ENCODE peak calls at places on chromosome 1, in nine cellular contexts. One of them, this sample, is unnamed.
A peak's percentile ranks its signal among the peaks of the same experiment; 100 is the strongest.

GRCh38 chr1:5874416-5875110 is 117.7 kb downstream of the NPHP4 start:
- DNase-seq in stimulated activated CD4-positive, alpha-beta T cell treated with anti-CD3 and anti-CD28 coated beads, TNF-alpha, amount 100 ng/mL, for 24 hours: no peak
- DNase-seq in HFF-Myc: no peak
- DNase-seq in suprapubic skin: no peak
- DNase-seq in central memory CD4-positive, alpha-beta T cell: no peak
- DNase-seq in AG09319: no peak
- DNase-seq in T-helper 2 cell: no peak
- DNase-seq in T-helper 9 cell: no peak
- DNase-seq in CD4-positive, alpha-beta memory T cell: no peak
- DNase-seq in this sample: no peak

GRCh38 chr1:226679853-226680516 is 59.1 kb downstream of the ITPKB start:
- DNase-seq in stimulated activated CD4-positive, alpha-beta T cell treated with anti-CD3 and anti-CD28 coated beads, TNF-alpha, amount 100 ng/mL, for 24 hours: peak; percentile 81
- DNase-seq in HFF-Myc: no peak
- DNase-seq in suprapubic skin: peak; percentile 94
- DNase-seq in central memory CD4-positive, alpha-beta T cell: peak; percentile 70
- DNase-seq in AG09319: no peak
- DNase-seq in T-helper 2 cell: peak; percentile 75
- DNase-seq in T-helper 9 cell: peak; percentile 76
- DNase-seq in CD4-positive, alpha-beta memory T cell: peak; percentile 70
- DNase-seq in this sample: no peak

GRCh38 chr1:39196244-39197215 is 8.0 kb upstream of the MACF1 start:
- DNase-seq in stimulated activated CD4-positive, alpha-beta T cell treated with anti-CD3 and anti-CD28 coated beads, TNF-alpha, amount 100 ng/mL, for 24 hours: peak; percentile 51
- DNase-seq in HFF-Myc: no peak
- DNase-seq in suprapubic skin: no peak
- DNase-seq in central memory CD4-positive, alpha-beta T cell: peak; percentile 83
- DNase-seq in AG09319: no peak
- DNase-seq in T-helper 2 cell: peak; percentile 65
- DNase-seq in T-helper 9 cell: peak; percentile 42
- DNase-seq in CD4-positive, alpha-beta memory T cell: peak; percentile 87
- DNase-seq in this sample: peak; percentile 40

GRCh38 chr1:226983998-226984364 is 43.9 kb downstream of the COQ8A start:
- DNase-seq in stimulated activated CD4-positive, alpha-beta T cell treated with anti-CD3 and anti-CD28 coated beads, TNF-alpha, amount 100 ng/mL, for 24 hours: no peak
- DNase-seq in HFF-Myc: no peak
- DNase-seq in suprapubic skin: no peak
- DNase-seq in central memory CD4-positive, alpha-beta T cell: no peak
- DNase-seq in AG09319: no peak
- DNase-seq in T-helper 2 cell: no peak
- DNase-seq in T-helper 9 cell: no peak
- DNase-seq in CD4-positive, alpha-beta memory T cell: no peak
- DNase-seq in this sample: no peak

GRCh38 chr1:193545171-193545570 is 358.8 kb upstream of the B3GALT2 start:
- DNase-seq in stimulated activated CD4-positive, alpha-beta T cell treated with anti-CD3 and anti-CD28 coated beads, TNF-alpha, amount 100 ng/mL, for 24 hours: no peak
- DNase-seq in HFF-Myc: no peak
- DNase-seq in suprapubic skin: no peak
- DNase-seq in central memory CD4-positive, alpha-beta T cell: no peak
- DNase-seq in AG09319: no peak
- DNase-seq in T-helper 2 cell: no peak
- DNase-seq in T-helper 9 cell: no peak
- DNase-seq in CD4-positive, alpha-beta memory T cell: no peak
- DNase-seq in this sample: no peak

GRCh38 chr1:8464377-8464776 is 146.5 kb downstream of the SLC45A1 start:
- DNase-seq in stimulated activated CD4-positive, alpha-beta T cell treated with anti-CD3 and anti-CD28 coated beads, TNF-alpha, amount 100 ng/mL, for 24 hours: no peak
- DNase-seq in HFF-Myc: no peak
- DNase-seq in suprapubic skin: no peak
- DNase-seq in central memory CD4-positive, alpha-beta T cell: no peak
- DNase-seq in AG09319: no peak
- DNase-seq in T-helper 2 cell: no peak
- DNase-seq in T-helper 9 cell: no peak
- DNase-seq in CD4-positive, alpha-beta memory T cell: no peak
- DNase-seq in this sample: no peak

GRCh38 chr1:107442545-107442944 is 301.7 kb downstream of the NTNG1 start:
- DNase-seq in stimulated activated CD4-positive, alpha-beta T cell treated with anti-CD3 and anti-CD28 coated beads, TNF-alpha, amount 100 ng/mL, for 24 hours: no peak
- DNase-seq in HFF-Myc: no peak
- DNase-seq in suprapubic skin: no peak
- DNase-seq in central memory CD4-positive, alpha-beta T cell: no peak
- DNase-seq in AG09319: no peak
- DNase-seq in T-helper 2 cell: no peak
- DNase-seq in T-helper 9 cell: no peak
- DNase-seq in CD4-positive, alpha-beta memory T cell: no peak
- DNase-seq in this sample: no peak

GRCh38 chr1:217402301-217402700 is 228.6 kb downstream of the GPATCH2 start:
- DNase-seq in stimulated activated CD4-positive, alpha-beta T cell treated with anti-CD3 and anti-CD28 coated beads, TNF-alpha, amount 100 ng/mL, for 24 hours: no peak
- DNase-seq in HFF-Myc: no peak
- DNase-seq in suprapubic skin: no peak
- DNase-seq in central memory CD4-positive, alpha-beta T cell: no peak
- DNase-seq in AG09319: no peak
- DNase-seq in T-helper 2 cell: no peak
- DNase-seq in T-helper 9 cell: no peak
- DNase-seq in CD4-positive, alpha-beta memory T cell: no peak
- DNase-seq in this sample: no peak

GRCh38 chr1:23664837-23665795 is 26.5 kb upstream of the RPL11 start:
- DNase-seq in stimulated activated CD4-positive, alpha-beta T cell treated with anti-CD3 and anti-CD28 coated beads, TNF-alpha, amount 100 ng/mL, for 24 hours: peak; percentile 17
- DNase-seq in HFF-Myc: no peak
- DNase-seq in suprapubic skin: no peak
- DNase-seq in central memory CD4-positive, alpha-beta T cell: no peak
- DNase-seq in AG09319: no peak
- DNase-seq in T-helper 2 cell: no peak
- DNase-seq in T-helper 9 cell: no peak
- DNase-seq in CD4-positive, alpha-beta memory T cell: peak; percentile 25
- DNase-seq in this sample: no peak

GRCh38 chr1:21911205-21912001 is 25.7 kb downstream of the HSPG2 start:
- DNase-seq in stimulated activated CD4-positive, alpha-beta T cell treated with anti-CD3 and anti-CD28 coated beads, TNF-alpha, amount 100 ng/mL, for 24 hours: no peak
- DNase-seq in HFF-Myc: no peak
- DNase-seq in suprapubic skin: no peak
- DNase-seq in central memory CD4-positive, alpha-beta T cell: no peak
- DNase-seq in AG09319: no peak
- DNase-seq in T-helper 2 cell: no peak
- DNase-seq in T-helper 9 cell: no peak
- DNase-seq in CD4-positive, alpha-beta memory T cell: no peak
- DNase-seq in this sample: no peak

GRCh38 chr1:78688701-78689100 is 39.1 kb downstream of the IFI44 start:
- DNase-seq in stimulated activated CD4-positive, alpha-beta T cell treated with anti-CD3 and anti-CD28 coated beads, TNF-alpha, amount 100 ng/mL, for 24 hours: no peak
- DNase-seq in HFF-Myc: no peak
- DNase-seq in suprapubic skin: no peak
- DNase-seq in central memory CD4-positive, alpha-beta T cell: no peak
- DNase-seq in AG09319: peak; percentile 24
- DNase-seq in T-helper 2 cell: no peak
- DNase-seq in T-helper 9 cell: no peak
- DNase-seq in CD4-positive, alpha-beta memory T cell: no peak
- DNase-seq in this sample: no peak

GRCh38 chr1:165501975-165502358 is 41.8 kb upstream of the LRRC52 start:
- DNase-seq in stimulated activated CD4-positive, alpha-beta T cell treated with anti-CD3 and anti-CD28 coated beads, TNF-alpha, amount 100 ng/mL, for 24 hours: no peak
- DNase-seq in HFF-Myc: no peak
- DNase-seq in suprapubic skin: no peak
- DNase-seq in central memory CD4-positive, alpha-beta T cell: no peak
- DNase-seq in AG09319: no peak
- DNase-seq in T-helper 2 cell: no peak
- DNase-seq in T-helper 9 cell: no peak
- DNase-seq in CD4-positive, alpha-beta memory T cell: no peak
- DNase-seq in this sample: no peak

GRCh38 chr1:155940531-155940992 is 876 bp upstream of the RXFP4 start:
- DNase-seq in stimulated activated CD4-positive, alpha-beta T cell treated with anti-CD3 and anti-CD28 coated beads, TNF-alpha, amount 100 ng/mL, for 24 hours: no peak
- DNase-seq in HFF-Myc: peak; percentile 47
- DNase-seq in suprapubic skin: no peak
- DNase-seq in central memory CD4-positive, alpha-beta T cell: no peak
- DNase-seq in AG09319: no peak
- DNase-seq in T-helper 2 cell: no peak
- DNase-seq in T-helper 9 cell: no peak
- DNase-seq in CD4-positive, alpha-beta memory T cell: no peak
- DNase-seq in this sample: no peak

GRCh38 chr1:43671626-43672330 is 21.8 kb downstream of the KDM4A start:
- DNase-seq in stimulated activated CD4-positive, alpha-beta T cell treated with anti-CD3 and anti-CD28 coated beads, TNF-alpha, amount 100 ng/mL, for 24 hours: no peak
- DNase-seq in HFF-Myc: no peak
- DNase-seq in suprapubic skin: no peak
- DNase-seq in central memory CD4-positive, alpha-beta T cell: no peak
- DNase-seq in AG09319: peak; percentile 36
- DNase-seq in T-helper 2 cell: no peak
- DNase-seq in T-helper 9 cell: no peak
- DNase-seq in CD4-positive, alpha-beta memory T cell: no peak
- DNase-seq in this sample: no peak